ENCODE peak calls at places on chromosome 1, in seven cellular contexts. T, A, Y, V, P, Q and I are unnamed samples.

GRCh38 chr1:154686507-154686906 is 78.5 kb upstream of the ADAR start:
- DNase-seq in A (no peak), P (no peak), T (no peak), V (no peak), Q (no peak), Y (no peak), I (no peak)

GRCh38 chr1:240771450-240771849 is 159.5 kb upstream of the GREM2 start:
- DNase-seq in P (no peak), Y (no peak), T (no peak), Q (no peak), A (no peak), V (no peak), I (no peak)

GRCh38 chr1:199931666-199932377 is 95.7 kb upstream of the NR5A2 start:
- DNase-seq in Q (no peak), Y (no peak), V (no peak), P (no peak), A (no peak), T (no peak), I (no peak)

GRCh38 chr1:243748706-243749283 is 101.2 kb downstream of the AKT3 start:
- DNase-seq in A (no peak), Y (no peak), V (no peak), P (no peak), Q (no peak), T (peak), I (no peak)

GRCh38 chr1:100353988-100354387 is 1.7 kb downstream of the CDC14A start:
- DNase-seq in T (peak), Q (no peak), P (no peak), Y (no peak), A (no peak), V (no peak), I (peak)

GRCh38 chr1:16183157-16183556 is 27.3 kb upstream of the EPHA2 start:
- DNase-seq in Y (no peak), Q (no peak), T (no peak), P (no peak), A (no peak), V (no peak), I (no peak)

GRCh38 chr1:185559684-185560310 is 174.4 kb upstream of the HMCN1 start:
- DNase-seq in A (peak), Y (peak), Q (peak), P (no peak), T (peak), V (no peak), I (peak)

GRCh38 chr1:156693858-156694562 is 11.4 kb downstream of the CRABP2 start:
- DNase-seq in V (no peak), A (no peak), T (peak), Q (no peak), P (no peak), Y (peak), I (peak)

GRCh38 chr1:173052681-173053196 is 2.0 kb upstream of the TNFSF18 start:
- DNase-seq in Q (no peak), V (no peak), A (peak), P (no peak), Y (no peak), T (no peak), I (no peak)

GRCh38 chr1:22876359-22877111 is 96.1 kb downstream of the LACTBL1 start:
- DNase-seq in P (no peak), T (no peak), Y (no peak), V (no peak), Q (no peak), A (no peak), I (peak)

GRCh38 chr1:230632273-230632873 is 9.9 kb upstream of the COG2 start:
- DNase-seq in T (peak), P (no peak), V (no peak), A (no peak), Q (no peak), Y (peak), I (peak)

GRCh38 chr1:17772580-17773215 is 17.6 kb downstream of the ACTL8 start:
- DNase-seq in Y (no peak), T (no peak), A (no peak), Q (no peak), V (no peak), P (no peak), I (no peak)

GRCh38 chr1:59691261-59691660 is 123.5 kb upstream of the HOOK1 start:
- DNase-seq in P (no peak), T (peak), Y (no peak), Q (no peak), V (no peak), A (no peak), I (no peak)

GRCh38 chr1:61120998-61121397 is 38.6 kb downstream of the NFIA start:
- DNase-seq in A (no peak), Q (no peak), Y (no peak), V (no peak), T (no peak), P (no peak), I (no peak)

DNA sequence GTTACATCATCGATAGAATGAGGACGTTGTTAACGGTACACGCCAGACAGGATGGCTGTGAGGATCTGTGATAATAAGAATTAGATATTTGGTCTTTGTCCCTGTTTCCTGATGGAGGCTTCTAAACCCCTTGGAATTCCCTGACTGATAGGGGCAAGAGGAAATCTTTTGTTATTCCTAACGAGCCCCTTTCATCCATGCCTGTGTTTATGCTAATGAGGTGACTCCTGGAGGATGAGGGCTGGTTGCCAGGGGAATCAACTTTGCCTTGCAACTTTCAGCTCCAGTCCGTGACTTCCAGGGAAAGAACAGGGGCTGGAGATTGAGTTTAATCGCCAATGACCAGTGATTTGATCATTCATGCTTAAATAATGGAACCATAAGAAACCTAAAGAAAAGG is 39.3 kb upstream of the NLRP3 start:
- DNase-seq in P (no peak), T (no peak), V (no peak), Q (no peak), A (no peak), Y (peak), I (peak)
- H3K27ac ChIP-seq in P (no peak), T (no peak), V (no peak), Q (no peak), A (no peak), Y (peak), I (peak)

DNA sequence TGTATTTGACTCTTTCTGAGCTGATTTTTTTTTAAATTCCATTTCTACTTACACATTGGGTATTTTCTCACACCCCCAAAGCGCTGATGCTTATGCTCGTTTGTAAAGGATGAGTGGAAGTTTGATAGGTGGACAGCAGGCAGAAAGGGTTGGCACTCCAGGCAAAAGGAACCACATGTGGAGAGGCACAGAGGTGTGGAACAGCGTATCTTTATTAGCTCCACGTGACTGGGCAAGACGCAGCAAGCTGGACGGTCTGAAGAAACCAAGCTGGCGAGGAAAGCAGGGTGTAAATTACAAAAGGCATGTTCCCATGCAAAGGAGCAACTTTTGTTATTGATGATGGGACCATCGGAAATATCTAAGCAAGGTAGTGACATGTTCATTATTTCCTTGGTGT is 169.4 kb upstream of the RAB4A start:
- DNase-seq in A (no peak), Q (peak), V (no peak), P (no peak), Y (no peak), T (no peak), I (peak)
- H3K27ac ChIP-seq in A (no peak), Q (no peak), V (no peak), P (no peak), Y (no peak), T (no peak), I (no peak)

GRCh38 chr1:9886063-9886742 is 23.9 kb downstream of the CTNNBIP1 start:
- DNase-seq in T (peak), P (no peak), Y (no peak), Q (no peak), V (no peak), A (no peak), I (no peak)
- H3K27ac ChIP-seq in T (peak), P (peak), Y (no peak), Q (no peak), V (peak), A (no peak), I (no peak)

GRCh38 chr1:223319373-223319772 is 44.6 kb downstream of the SUSD4 start:
- DNase-seq in P (no peak), Q (no peak), V (no peak), Y (no peak), T (no peak), A (no peak), I (no peak)

GRCh38 chr1:223320959-223321358 is 43.0 kb downstream of the SUSD4 start:
- DNase-seq in A (no peak), P (no peak), Q (no peak), T (no peak), V (no peak), Y (no peak), I (no peak)

GRCh38 chr1:223316082-223316481 is 47.9 kb downstream of the SUSD4 start:
- DNase-seq in P (no peak), V (no peak), T (no peak), Q (no peak), Y (no peak), A (no peak), I (no peak)

GRCh38 chr1:223323491-223324484 is 40.2 kb downstream of the SUSD4 start:
- DNase-seq in T (no peak), Q (no peak), P (no peak), A (no peak), Y (no peak), V (no peak), I (no peak)

GRCh38 chr1:223319913-223320600 is 43.9 kb downstream of the SUSD4 start:
- DNase-seq in T (no peak), Y (peak), V (no peak), P (no peak), A (no peak), Q (no peak), I (peak)
- H3K27ac ChIP-seq in T (no peak), Y (no peak), V (no peak), P (no peak), A (no peak), Q (no peak), I (no peak)

GRCh38 chr1:160575112-160575664 is 4.1 kb downstream of the CD84 start:
- DNase-seq in T (no peak), Y (no peak), P (no peak), V (no peak), Q (no peak), A (no peak), I (no peak)
- H3K27ac ChIP-seq in T (no peak), Y (no peak), P (no peak), V (peak), Q (no peak), A (peak), I (no peak)

GRCh38 chr1:201941420-201942128 is 4.8 kb downstream of the LMOD1 start:
- DNase-seq in Y (peak), T (peak), A (no peak), P (no peak), V (no peak), Q (no peak), I (peak)
- H3K27ac ChIP-seq in Y (peak), T (peak), A (no peak), P (no peak), V (no peak), Q (peak), I (peak)

DNA sequence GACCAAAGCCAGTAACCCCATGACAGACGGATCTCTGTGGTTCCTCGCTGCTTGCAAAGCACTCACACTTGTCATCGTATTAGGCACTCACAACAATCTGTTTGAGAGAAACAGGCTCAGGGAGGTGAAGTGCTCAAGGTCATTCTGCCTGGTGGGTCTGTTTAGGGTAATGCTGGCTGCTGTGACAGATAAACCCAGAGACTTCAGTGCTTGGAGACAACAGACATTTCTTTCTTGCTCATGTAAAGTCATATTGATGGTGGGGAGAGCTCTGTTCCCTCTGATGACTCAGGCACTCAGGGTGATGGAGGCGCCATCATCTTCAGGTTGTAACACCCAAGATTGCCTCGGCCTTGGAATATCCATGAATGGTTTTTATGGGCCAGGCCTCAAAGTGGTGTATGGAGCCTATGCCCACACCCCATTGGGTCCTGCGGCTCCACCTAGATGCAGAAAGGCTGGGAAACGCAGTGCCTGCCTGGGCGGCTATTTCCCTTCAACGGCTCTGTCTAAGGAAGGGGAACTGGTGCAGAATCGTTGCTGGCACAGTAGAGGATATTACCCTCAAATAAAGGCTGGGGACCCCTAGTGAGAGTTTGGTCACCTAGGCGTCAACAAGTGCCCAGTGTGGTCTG is 71.6 kb upstream of the SELENON start:
- DNase-seq in P (no peak), Y (no peak), T (no peak), Q (no peak), V (no peak), A (no peak), I (no peak)
- H3K27ac ChIP-seq in P (peak), Y (no peak), T (peak), Q (no peak), V (peak), A (peak), I (no peak)

GRCh38 chr1:26277261-26277661 is 2.6 kb upstream of the SH3BGRL3 start:
- DNase-seq in A (peak), V (no peak), T (no peak), P (no peak), Q (no peak), Y (no peak), I (no peak)

GRCh38 chr1:26274801-26275425 is 5.0 kb upstream of the SH3BGRL3 start:
- DNase-seq in A (no peak), T (no peak), P (no peak), Q (no peak), Y (no peak), V (no peak), I (no peak)

GRCh38 chr1:26277719-26278118 is 2.2 kb upstream of the SH3BGRL3 start:
- DNase-seq in Q (no peak), P (no peak), V (no peak), T (no peak), Y (no peak), A (no peak), I (no peak)

GRCh38 chr1:26276432-26276838 is 3.5 kb upstream of the SH3BGRL3 start:
- DNase-seq in Q (no peak), A (no peak), T (no peak), V (no peak), Y (peak), P (no peak), I (no peak)

DNA sequence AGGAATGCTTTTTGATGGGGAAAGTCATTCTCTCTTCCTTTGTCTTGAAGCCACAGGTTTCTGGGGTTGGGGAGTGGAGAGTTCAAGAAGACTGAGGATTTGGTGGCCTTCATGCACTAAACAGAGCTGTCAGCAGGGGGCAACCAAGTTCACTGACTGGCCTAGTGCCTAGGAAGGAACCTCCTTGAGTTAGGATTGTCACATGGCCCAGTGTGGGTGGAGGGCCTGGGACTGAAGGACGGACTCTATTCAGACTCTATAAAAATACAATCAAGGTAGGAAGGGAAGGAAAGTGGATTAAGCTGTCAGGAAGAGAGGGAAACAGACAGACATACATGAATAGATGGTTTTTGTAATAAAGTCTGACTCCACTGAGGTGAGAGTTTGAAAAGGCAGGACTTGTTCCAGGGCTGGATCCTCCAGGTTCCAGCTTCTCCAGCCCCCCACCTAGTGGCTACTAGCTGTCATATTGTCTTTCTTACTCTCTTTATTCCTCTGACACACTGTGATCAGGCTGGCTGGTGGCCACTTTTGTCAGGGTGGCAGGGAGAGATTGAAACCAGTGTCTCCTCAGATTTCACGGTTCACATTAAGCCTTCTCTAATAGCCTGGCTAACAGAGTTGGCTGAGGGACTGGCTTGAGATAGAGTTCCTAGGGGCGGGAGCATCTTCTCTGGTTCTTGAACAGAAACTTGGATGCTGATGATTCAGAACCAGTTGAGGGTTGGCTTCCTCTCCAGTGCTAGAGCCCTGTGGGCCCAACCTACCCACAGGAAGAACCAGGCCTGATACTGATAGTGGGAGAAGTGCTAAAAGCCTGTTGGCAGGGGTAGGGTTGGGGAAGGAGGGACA is 4.1 kb upstream of the SH3BGRL3 start:
- DNase-seq in T (peak), Y (peak), A (peak), P (peak), Q (peak), V (peak), I (peak)
- H3K27ac ChIP-seq in T (peak), Y (no peak), A (peak), P (no peak), Q (peak), V (peak), I (no peak)

GRCh38 chr1:190474010-190474409 is 3.7 kb downstream of the BRINP3 start:
- DNase-seq in Y (no peak), V (no peak), Q (no peak), T (no peak), P (no peak), A (no peak), I (no peak)

GRCh38 chr1:190478193-190479007 is 736 bp upstream of the BRINP3 start:
- DNase-seq in T (peak), Y (peak), Q (no peak), P (no peak), V (no peak), A (no peak), I (peak)

GRCh38 chr1:190475394-190476250 is 2.0 kb downstream of the BRINP3 start:
- DNase-seq in T (peak), Y (peak), P (no peak), V (no peak), A (peak), Q (no peak), I (peak)

GRCh38 chr1:190477687-190478192 is at the start of gene BRINP3:
- DNase-seq in P (no peak), T (no peak), Y (no peak), V (no peak), Q (no peak), A (no peak), I (no peak)

DNA sequence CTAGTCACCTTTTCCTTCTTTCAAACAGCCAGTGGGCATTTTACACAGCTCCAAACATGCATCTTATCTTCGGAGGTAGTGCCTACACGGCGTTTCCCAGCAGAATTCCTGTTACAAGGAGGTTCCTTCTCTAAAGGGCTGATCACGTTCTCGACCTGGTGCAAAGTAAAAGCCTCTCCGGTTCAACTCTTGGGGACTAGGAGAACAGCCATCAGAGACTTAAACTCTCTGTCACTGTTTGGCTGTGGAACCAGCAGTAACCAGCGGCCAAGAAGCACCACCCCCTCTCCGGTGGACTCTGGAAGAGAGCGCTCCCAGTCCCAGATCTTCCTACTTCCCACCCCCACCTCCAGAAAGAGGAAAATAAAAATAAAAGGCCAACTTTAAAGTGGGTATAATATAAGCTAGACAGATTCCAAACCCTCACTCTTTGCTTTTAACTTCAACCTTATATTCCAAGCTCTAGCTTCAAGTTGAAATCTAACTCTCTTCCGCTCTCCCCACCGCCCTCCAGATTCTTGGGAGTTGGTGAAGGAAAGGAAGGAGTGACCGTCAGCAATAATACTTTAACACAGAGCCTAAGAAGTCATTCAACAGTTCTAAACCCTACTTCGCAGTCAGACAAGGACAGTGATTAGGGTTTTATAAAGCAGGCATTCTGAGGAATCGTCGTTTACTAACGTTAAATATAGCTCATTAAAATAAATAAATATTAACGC is 2.9 kb downstream of the BRINP3 start:
- DNase-seq in T (peak), A (no peak), Y (peak), P (no peak), V (no peak), Q (no peak), I (peak)
- H3K27ac ChIP-seq in T (no peak), A (no peak), Y (no peak), P (no peak), V (no peak), Q (no peak), I (no peak)

GRCh38 chr1:27556435-27556780 is 47.5 kb downstream of the AHDC1 start:
- DNase-seq in Q (no peak), P (no peak), V (no peak), Y (no peak), T (no peak), A (no peak), I (no peak)

GRCh38 chr1:27556781-27557595 is 47.0 kb downstream of the AHDC1 start:
- DNase-seq in A (peak), P (peak), Q (peak), Y (peak), V (peak), T (peak), I (peak)

GRCh38 chr1:27554293-27554692 is 49.7 kb downstream of the AHDC1 start:
- DNase-seq in A (no peak), Q (no peak), Y (no peak), T (no peak), V (no peak), P (no peak), I (no peak)

GRCh38 chr1:27555700-27556424 is 48.1 kb downstream of the AHDC1 start:
- DNase-seq in Y (no peak), V (no peak), Q (no peak), P (peak), T (no peak), A (peak), I (no peak)

GRCh38 chr1:27554777-27555699 is 48.9 kb downstream of the AHDC1 start:
- DNase-seq in P (peak), V (no peak), A (no peak), T (no peak), Y (no peak), Q (peak), I (no peak)
- H3K27ac ChIP-seq in P (peak), V (peak), A (peak), T (peak), Y (no peak), Q (peak), I (no peak)